ENCODE peak calls at places on chromosomes 16 and 17, in six cellular contexts. One of them, this sample, is unnamed.

GRCh38 chr16:47392114-47392513 is 68.7 kb downstream of the ITFG1 start:
- DNase-seq in GF-D8: peak; percentile 77
- DNase-seq in left lung: no peak
- DNase-seq in naive thymus-derived CD8-positive, alpha-beta T cell: no peak
- DNase-seq in COR-L47: no peak
- DNase-seq in NCI-H2081: no peak
- DNase-seq in this sample: no peak

GRCh38 chr17:32497431-32498205 is 10.8 kb downstream of the CDK5R1 start:
- DNase-seq in GF-D8: no peak
- DNase-seq in left lung: peak; percentile 13
- DNase-seq in naive thymus-derived CD8-positive, alpha-beta T cell: no peak
- DNase-seq in COR-L47: no peak
- DNase-seq in NCI-H2081: no peak
- DNase-seq in this sample: no peak

GRCh38 chr16:86089986-86090385 is 191.0 kb downstream of the IRF8 start:
- DNase-seq in GF-D8: no peak
- DNase-seq in left lung: peak; percentile 4
- DNase-seq in naive thymus-derived CD8-positive, alpha-beta T cell: no peak
- DNase-seq in COR-L47: no peak
- DNase-seq in NCI-H2081: no peak
- DNase-seq in this sample: no peak

GRCh38 chr17:35568561-35568960 is 7.9 kb upstream of the SLFN14 start:
- DNase-seq in GF-D8: no peak
- DNase-seq in left lung: no peak
- DNase-seq in naive thymus-derived CD8-positive, alpha-beta T cell: no peak
- DNase-seq in COR-L47: no peak
- DNase-seq in NCI-H2081: peak; percentile 46
- DNase-seq in this sample: no peak

GRCh38 chr17:15231851-15232516 is 33.1 kb downstream of the PMP22 start:
- DNase-seq in GF-D8: no peak
- DNase-seq in left lung: no peak
- DNase-seq in naive thymus-derived CD8-positive, alpha-beta T cell: no peak
- DNase-seq in COR-L47: no peak
- DNase-seq in NCI-H2081: no peak
- DNase-seq in this sample: no peak

GRCh38 chr17:76536511-76537287 is 810 bp downstream of the CYGB start:
- DNase-seq in GF-D8: no peak
- DNase-seq in left lung: no peak
- DNase-seq in naive thymus-derived CD8-positive, alpha-beta T cell: no peak
- DNase-seq in COR-L47: no peak
- DNase-seq in NCI-H2081: no peak
- DNase-seq in this sample: no peak

GRCh38 chr16:73154063-73154870 is 106.3 kb upstream of the ZFHX3 start:
- DNase-seq in GF-D8: peak; percentile 99
- DNase-seq in left lung: peak; percentile 70
- DNase-seq in naive thymus-derived CD8-positive, alpha-beta T cell: no peak
- DNase-seq in COR-L47: no peak
- DNase-seq in NCI-H2081: no peak
- DNase-seq in this sample: no peak

GRCh38 chr17:7341842-7342241 is 5.5 kb downstream of the ACAP1 start:
- DNase-seq in GF-D8: no peak
- DNase-seq in left lung: no peak
- DNase-seq in naive thymus-derived CD8-positive, alpha-beta T cell: no peak
- DNase-seq in COR-L47: no peak
- DNase-seq in NCI-H2081: no peak
- DNase-seq in this sample: no peak